ENCODE peak calls at places on chromosomes 13 and 19, in four cellular contexts. N, B, K and H are unnamed samples.
A peak's percentile ranks its signal among the peaks of the same experiment; 100 is the strongest.

GRCh38 chr13:30763786-30764440 is 28.6 kb downstream of the ALOX5AP start:
- DNase-seq in N (no peak), B (no peak), K (peak; percentile 18), H (no peak)

GRCh38 chr13:26502826-26503225 is 54.7 kb upstream of the WASF3 start:
- DNase-seq in N (peak; percentile 12), B (peak; percentile 15), K (peak; percentile 50), H (no peak)

GRCh38 chr19:40717880-40718773 is 1.2 kb downstream of the ITPKC start:
- DNase-seq in N (peak; percentile 16), B (no peak), K (peak; percentile 48), H (peak; percentile 32)

GRCh38 chr19:7912697-7913564 is 1.7 kb upstream of the TGFBR3L start:
- DNase-seq in N (no peak), B (no peak), K (no peak), H (no peak)

GRCh38 chr13:95677564-95678386 is 836 bp downstream of the DNAJC3 start:
- DNase-seq in N (peak; percentile 56), B (no peak), K (peak; percentile 32), H (peak; percentile 39)

GRCh38 chr13:29175245-29175873 is 355.2 kb downstream of the MTUS2 start:
- DNase-seq in N (no peak), B (no peak), K (no peak), H (no peak)

GRCh38 chr13:85582890-85583289 is 216.3 kb downstream of the SLITRK6 start:
- DNase-seq in N (no peak), B (no peak), K (peak; percentile 93), H (no peak)

GRCh38 chr19:30393729-30394480 is 21.7 kb downstream of the ZNF536 start:
- DNase-seq in N (no peak), B (no peak), K (no peak), H (no peak)

GRCh38 chr13:25874907-25875306 is 176.9 kb downstream of the SHISA2 start:
- DNase-seq in N (no peak), B (peak; percentile 54), K (no peak), H (no peak)

GRCh38 chr19:30799854-30800755 is 427.9 kb downstream of the ZNF536 start:
- DNase-seq in N (peak; percentile 5), B (peak; percentile 6), K (no peak), H (no peak)

GRCh38 chr19:2208975-2209374 is 27.2 kb downstream of the PLEKHJ1 start:
- DNase-seq in N (no peak), B (no peak), K (no peak), H (peak; percentile 15)

GRCh38 chr19:9406798-9407352 is 28.5 kb downstream of the ZNF266 start:
- DNase-seq in N (peak; percentile 94), B (peak; percentile 33), K (peak; percentile 88), H (peak; percentile 8)

GRCh38 chr19:13215572-13216380 is 65.6 kb downstream of the IER2 start:
- DNase-seq in N (peak; percentile 40), B (peak; percentile 21), K (no peak), H (peak; percentile 50)

GRCh38 chr13:105612541-105612940 is 922.9 kb downstream of the EFNB2 start:
- DNase-seq in N (peak; percentile 23), B (no peak), K (no peak), H (no peak)

GRCh38 chr13:112963641-112964040 is 5.4 kb upstream of the MCF2L start:
- DNase-seq in N (no peak), B (no peak), K (no peak), H (no peak)

GRCh38 chr13:91346848-91347211 is 657 bp upstream of the MIR17HG start:
- DNase-seq in N (no peak), B (peak; percentile 50), K (peak; percentile 21), H (no peak)

GRCh38 chr19:46489445-46490272 is 6.0 kb downstream of the PNMA8B start:
- DNase-seq in N (peak; percentile 85), B (no peak), K (peak; percentile 29), H (no peak)

GRCh38 chr13:34657716-34658115 is 284.4 kb upstream of the NBEA start:
- DNase-seq in N (peak; percentile 28), B (no peak), K (peak; percentile 72), H (no peak)

GRCh38 chr19:29467824-29468401 is 57.9 kb upstream of the VSTM2B start:
- DNase-seq in N (no peak), B (no peak), K (peak; percentile 3), H (no peak)

GRCh38 chr13:30957258-30957943 is 24.9 kb downstream of the TEX26 start:
- DNase-seq in N (no peak), B (no peak), K (no peak), H (no peak)

GRCh38 chr13:49271264-49271663 is 23.5 kb downstream of the CDADC1 start:
- DNase-seq in N (no peak), B (no peak), K (no peak), H (no peak)

GRCh38 chr13:97369269-97369893 is 64.6 kb upstream of the RAP2A start:
- DNase-seq in N (peak; percentile 28), B (no peak), K (no peak), H (peak; percentile 10)

GRCh38 chr13:92613921-92614320 is 612.7 kb upstream of the GPC6 start:
- DNase-seq in N (no peak), B (no peak), K (no peak), H (no peak)

GRCh38 chr13:45242070-45242469 is 41.2 kb upstream of the KCTD4 start:
- DNase-seq in N (peak; percentile 58), B (no peak), K (peak; percentile 66), H (peak; percentile 47)

GRCh38 chr19:17576758-17577532 is 21.5 kb downstream of the COLGALT1 start:
- DNase-seq in N (no peak), B (no peak), K (peak; percentile 73), H (no peak)

GRCh38 chr13:81058916-81059290 is 718.0 kb upstream of the SPRY2 start:
- DNase-seq in N (no peak), B (no peak), K (peak; percentile 54), H (peak; percentile 7)